ENCODE peak calls at places on chromosomes 2 and 18, in five cellular contexts. V is tibial nerve; O is heart right ventricle; Q is PC-3; X is CD4-positive, alpha-beta memory T cell. I is an unnamed sample.

GRCh38 chr2:142179686-142180085 is 48.9 kb upstream of the LRP1B start:
- DNase-seq in V (no peak), O (no peak), Q (no peak), X (no peak), I (no peak)

GRCh38 chr18:10852610-10853303 is 296.6 kb downstream of the PIEZO2 start:
- DNase-seq in V (no peak), O (no peak), Q (no peak), X (no peak), I (no peak)

GRCh38 chr18:49225160-49225559 is 235.3 kb downstream of the DYM start:
- DNase-seq in V (no peak), O (no peak), Q (no peak), X (no peak), I (no peak)

GRCh38 chr2:97695744-97696143 is 17.6 kb upstream of the ZAP70 start:
- DNase-seq in V (no peak), O (no peak), Q (peak), X (no peak), I (no peak)

GRCh38 chr2:34104601-34105000 is 505.5 kb upstream of the FAM98A start:
- DNase-seq in V (no peak), O (no peak), Q (peak), X (no peak), I (peak)

GRCh38 chr2:6784299-6784698 is 81.4 kb downstream of the CMPK2 start:
- DNase-seq in V (no peak), O (no peak), Q (no peak), X (no peak), I (no peak)

GRCh38 chr2:20103514-20103913 is 52.1 kb upstream of the LAPTM4A start:
- DNase-seq in V (no peak), O (no peak), Q (peak), X (no peak), I (no peak)

GRCh38 chr18:5611221-5611620 is 67.4 kb upstream of the EPB41L3 start:
- DNase-seq in V (no peak), O (no peak), Q (no peak), X (no peak), I (no peak)

GRCh38 chr18:13513015-13513414 is 213.3 kb downstream of the FAM210A start:
- DNase-seq in V (no peak), O (peak), Q (no peak), X (no peak), I (no peak)

GRCh38 chr2:10900216-10901109 is 11.3 kb upstream of the KCNF1 start:
- DNase-seq in V (no peak), O (no peak), Q (peak), X (no peak), I (no peak)

GRCh38 chr18:73331212-73331772 is 463.5 kb upstream of the NETO1 start:
- DNase-seq in V (no peak), O (no peak), Q (no peak), X (no peak), I (no peak)

GRCh38 chr2:8872821-8873432 is 35.5 kb upstream of the KIDINS220 start:
- DNase-seq in V (peak), O (no peak), Q (peak), X (no peak), I (no peak)

GRCh38 chr2:224127871-224128501 is 88.9 kb upstream of the SERPINE2 start:
- DNase-seq in V (no peak), O (no peak), Q (no peak), X (no peak), I (no peak)

GRCh38 chr2:156346731-156347130 is 14.2 kb upstream of the NR4A2 start:
- DNase-seq in V (no peak), O (no peak), Q (peak), X (no peak), I (peak)

GRCh38 chr2:74079522-74080341 is 68.0 kb downstream of the BOLA3 start:
- DNase-seq in V (no peak), O (no peak), Q (no peak), X (no peak), I (no peak)

GRCh38 chr18:24530630-24531111 is 70.2 kb downstream of the HRH4 start:
- DNase-seq in V (no peak), O (no peak), Q (peak), X (no peak), I (peak)

GRCh38 chr18:60826346-60826745 is 453.8 kb upstream of the MC4R start:
- DNase-seq in V (no peak), O (no peak), Q (peak), X (no peak), I (no peak)

GRCh38 chr2:101388232-101388631 is 929 bp upstream of the CREG2 start:
- DNase-seq in V (no peak), O (no peak), Q (peak), X (no peak), I (peak)

GRCh38 chr18:65852273-65852672 is 101.5 kb downstream of the CDH7 start:
- DNase-seq in V (no peak), O (no peak), Q (no peak), X (no peak), I (no peak)

GRCh38 chr2:172428841-172429173 is 1.4 kb downstream of the ITGA6 start:
- DNase-seq in V (no peak), O (no peak), Q (no peak), X (no peak), I (no peak)

GRCh38 chr2:113225505-113226259 is 51.9 kb downstream of the PSD4 start:
- DNase-seq in V (no peak), O (no peak), Q (no peak), X (no peak), I (no peak)

GRCh38 chr18:52160652-52161051 is 179.3 kb upstream of the DCC start:
- DNase-seq in V (no peak), O (no peak), Q (peak), X (no peak), I (peak)

GRCh38 chr2:186345745-186346144 is 140.3 kb upstream of the ZC3H15 start:
- DNase-seq in V (no peak), O (no peak), Q (no peak), X (no peak), I (no peak)

GRCh38 chr2:148876190-148876588 is 1.2 kb downstream of the KIF5C start:
- DNase-seq in V (no peak), O (no peak), Q (no peak), X (peak), I (no peak)

GRCh38 chr18:55321268-55322175 is 266.5 kb downstream of the TCF4 start:
- DNase-seq in V (peak), O (peak), Q (peak), X (no peak), I (peak)

GRCh38 chr18:59546164-59546563 is 151.1 kb downstream of the CCBE1 start:
- DNase-seq in V (no peak), O (no peak), Q (no peak), X (no peak), I (peak)

GRCh38 chr2:24935145-24935544 is 15.1 kb upstream of the ADCY3 start:
- DNase-seq in V (no peak), O (no peak), Q (no peak), X (no peak), I (no peak)

GRCh38 chr2:129709030-129709955 is 270.2 kb upstream of the RAB6C start:
- DNase-seq in V (no peak), O (no peak), Q (no peak), X (no peak), I (no peak)

GRCh38 chr2:29606105-29606871 is 315.1 kb downstream of the ALK start:
- DNase-seq in V (no peak), O (no peak), Q (peak), X (no peak), I (peak)

GRCh38 chr2:99787011-99787410 is 297.2 kb upstream of the REV1 start:
- DNase-seq in V (no peak), O (no peak), Q (no peak), X (no peak), I (no peak)

GRCh38 chr18:4455113-4455811 is at the start of gene DLGAP1:
- DNase-seq in V (no peak), O (no peak), Q (peak), X (no peak), I (no peak)

GRCh38 chr2:112814278-112814677 is 22.3 kb downstream of the IL1B start:
- DNase-seq in V (no peak), O (no peak), Q (no peak), X (no peak), I (peak)

GRCh38 chr2:68045337-68045736 is 17.5 kb downstream of the C1D start:
- DNase-seq in V (no peak), O (no peak), Q (peak), X (no peak), I (no peak)

GRCh38 chr2:68040078-68040477 is 22.7 kb downstream of the C1D start:
- DNase-seq in V (no peak), O (no peak), Q (no peak), X (no peak), I (no peak)

GRCh38 chr2:68043719-68044498 is 18.9 kb downstream of the C1D start:
- DNase-seq in V (no peak), O (no peak), Q (peak), X (no peak), I (no peak)

GRCh38 chr2:68039317-68039716 is 23.5 kb downstream of the C1D start:
- DNase-seq in V (no peak), O (no peak), Q (no peak), X (no peak), I (no peak)

DNA sequence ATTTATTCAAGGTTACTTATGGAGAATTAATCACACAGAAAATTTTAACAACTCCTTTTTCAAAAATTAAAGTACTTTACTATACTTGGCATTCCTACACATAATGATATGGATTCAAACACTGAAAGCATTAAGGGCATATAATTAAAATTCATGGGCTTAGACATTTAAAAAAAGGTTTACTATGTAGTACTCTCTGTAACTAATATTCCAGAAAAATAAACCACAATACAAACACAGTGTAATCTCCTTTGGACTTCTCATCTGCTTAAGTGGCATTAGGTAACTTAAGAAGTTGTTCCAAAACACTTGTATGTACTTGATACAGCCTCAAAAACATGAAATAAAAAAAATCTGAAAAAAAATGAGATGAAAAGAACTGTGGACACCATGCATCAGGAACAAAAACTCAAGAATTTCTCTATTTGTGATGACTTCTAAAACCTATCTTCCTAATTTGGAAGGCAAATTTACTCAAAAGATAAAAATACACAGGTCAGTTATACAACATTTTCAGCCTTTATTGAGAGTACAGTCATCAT is 21.0 kb downstream of the C1D start:
- DNase-seq in V (no peak), O (no peak), Q (no peak), X (no peak), I (no peak)
- H3K27ac ChIP-seq in V (no peak), O (no peak), Q (no peak), X (no peak), I (no peak)

DNA sequence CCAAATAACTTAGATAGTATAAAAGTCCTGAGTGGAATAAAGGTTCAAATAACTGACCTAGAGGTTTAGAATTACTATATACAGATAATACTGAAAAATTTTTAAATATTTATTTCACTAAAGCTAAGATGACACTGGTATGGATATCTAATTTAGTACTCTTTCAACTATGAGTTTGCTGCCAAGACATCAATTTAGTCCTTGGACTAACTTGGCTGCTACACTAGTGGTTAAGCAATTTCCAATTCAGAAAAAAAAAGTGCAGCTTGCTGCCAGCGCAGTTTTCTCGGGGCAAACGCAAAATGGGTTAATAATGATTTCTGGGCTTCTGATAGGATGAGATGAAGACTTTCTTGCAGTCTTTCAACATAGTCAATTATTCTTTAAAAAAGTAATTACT is 10.8 kb downstream of the BUB1 start:
- DNase-seq in V (no peak), O (no peak), Q (no peak), X (no peak), I (no peak)
- H3K27ac ChIP-seq in V (no peak), O (no peak), Q (no peak), X (no peak), I (no peak)

DNA sequence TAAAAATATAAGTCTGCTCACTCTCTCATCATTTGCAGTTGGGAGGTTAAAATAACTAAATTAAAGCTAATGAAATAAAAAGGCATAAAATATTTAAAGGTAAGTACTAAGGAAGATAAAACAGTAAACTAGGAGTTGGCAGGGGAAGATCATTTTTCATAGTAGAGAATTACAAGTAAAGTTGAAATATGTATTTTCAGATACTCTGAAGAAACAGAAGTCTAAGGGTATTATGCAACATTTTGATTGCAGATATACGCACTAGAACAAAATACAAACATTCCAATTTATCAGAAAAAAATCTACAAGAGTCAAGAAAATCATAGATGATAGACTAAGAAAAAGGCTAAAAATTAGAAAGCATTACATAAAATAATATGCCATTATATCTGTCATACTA is 167.6 kb upstream of the CTAGE1 start:
- DNase-seq in V (no peak), O (no peak), Q (no peak), X (no peak), I (no peak)
- H3K27ac ChIP-seq in V (no peak), O (no peak), Q (no peak), X (no peak), I (no peak)

GRCh38 chr18:9094307-9095226 is 7.9 kb upstream of the NDUFV2 start:
- DNase-seq in V (no peak), O (no peak), Q (peak), X (peak), I (no peak)
- H3K27ac ChIP-seq in V (no peak), O (no peak), Q (peak), X (peak), I (peak)